ENCODE peak calls at places on chromosomes 12 and 14, in five cellular contexts. E is A549, P is ovary, D is tibial nerve, X is H1. Z is an unnamed sample.

GRCh38 chr14:60277605-60278190 is 28.7 kb downstream of the PPM1A start:
- DNase-seq in E (no peak), X (no peak), D (no peak), P (no peak), Z (no peak)

GRCh38 chr12:4858385-4858784 is 51.3 kb upstream of the KCNA1 start:
- DNase-seq in X (no peak), P (no peak), D (no peak), E (no peak), Z (no peak)

GRCh38 chr14:61561657-61562276 is 133.5 kb upstream of the HIF1A start:
- DNase-seq in P (peak; percentile 70), E (peak; percentile 77), X (no peak), D (no peak), Z (no peak)

GRCh38 chr14:105117710-105118385 is 50.7 kb downstream of the JAG2 start:
- DNase-seq in X (no peak), P (no peak), D (no peak), E (no peak), Z (no peak)

GRCh38 chr12:91620949-91621348 is 438.3 kb upstream of the DCN start:
- DNase-seq in E (no peak), X (no peak), D (no peak), P (no peak), Z (no peak)

GRCh38 chr12:47773858-47774580 is 981 bp downstream of the SLC48A1 start:
- DNase-seq in X (no peak), E (peak; percentile 51), P (no peak), D (no peak), Z (no peak)

GRCh38 chr12:21324551-21324950 is 10.2 kb downstream of the SLCO1A2 start:
- DNase-seq in P (no peak), E (no peak), X (peak; percentile 21), D (no peak), Z (no peak)

GRCh38 chr14:58491593-58491992 is 64.1 kb downstream of the KIAA0586 start:
- DNase-seq in D (no peak), X (no peak), E (no peak), P (no peak), Z (no peak)

GRCh38 chr12:73998894-73999293 is 538.7 kb upstream of the ATXN7L3B start:
- DNase-seq in X (no peak), P (no peak), E (no peak), D (no peak), Z (no peak)
- TF ChIP-seq EP300 in X (no peak), P (no peak), E (no peak), D (no peak), Z (no peak)

DNA sequence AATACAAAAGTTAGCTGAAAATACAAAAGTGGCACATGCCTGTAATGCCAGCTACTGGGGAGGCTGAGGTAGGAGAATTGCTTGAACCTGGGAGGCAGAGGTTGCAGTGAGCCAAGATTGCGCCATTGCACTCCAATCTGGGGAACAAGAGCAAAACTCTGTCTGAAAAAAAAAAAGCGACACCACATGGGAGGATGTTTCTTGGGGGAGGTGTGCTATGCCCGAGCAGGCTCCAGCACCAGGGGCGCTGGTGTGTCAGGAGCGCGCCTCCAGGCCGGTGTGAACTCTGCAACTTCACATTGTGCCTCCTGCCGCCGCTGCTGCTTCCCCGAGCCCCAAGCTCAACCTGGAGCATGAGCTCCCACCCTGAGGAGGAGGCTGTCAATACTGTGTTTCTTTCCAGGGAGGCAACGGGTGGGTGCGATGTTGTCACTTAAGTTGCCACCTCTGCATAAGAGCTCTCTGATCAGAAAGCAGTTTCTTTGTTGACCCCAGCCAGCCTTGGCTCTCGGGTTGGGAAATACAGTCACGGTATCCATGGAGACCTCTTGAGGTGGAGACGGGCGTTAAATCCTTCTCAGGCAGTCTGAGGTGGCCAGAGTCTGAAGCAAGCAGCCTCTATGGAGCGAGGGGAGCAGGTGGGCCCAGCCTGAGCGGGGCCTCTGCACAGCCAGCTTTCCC is 18.9 kb downstream of the DEGS2 start:
- DNase-seq in D (no peak), E (no peak), P (no peak), X (peak; percentile 58), Z (no peak)
- TF ChIP-seq CTCF in D (no peak), E (no peak), P (no peak), X (peak; percentile 73), Z (no peak)

DNA sequence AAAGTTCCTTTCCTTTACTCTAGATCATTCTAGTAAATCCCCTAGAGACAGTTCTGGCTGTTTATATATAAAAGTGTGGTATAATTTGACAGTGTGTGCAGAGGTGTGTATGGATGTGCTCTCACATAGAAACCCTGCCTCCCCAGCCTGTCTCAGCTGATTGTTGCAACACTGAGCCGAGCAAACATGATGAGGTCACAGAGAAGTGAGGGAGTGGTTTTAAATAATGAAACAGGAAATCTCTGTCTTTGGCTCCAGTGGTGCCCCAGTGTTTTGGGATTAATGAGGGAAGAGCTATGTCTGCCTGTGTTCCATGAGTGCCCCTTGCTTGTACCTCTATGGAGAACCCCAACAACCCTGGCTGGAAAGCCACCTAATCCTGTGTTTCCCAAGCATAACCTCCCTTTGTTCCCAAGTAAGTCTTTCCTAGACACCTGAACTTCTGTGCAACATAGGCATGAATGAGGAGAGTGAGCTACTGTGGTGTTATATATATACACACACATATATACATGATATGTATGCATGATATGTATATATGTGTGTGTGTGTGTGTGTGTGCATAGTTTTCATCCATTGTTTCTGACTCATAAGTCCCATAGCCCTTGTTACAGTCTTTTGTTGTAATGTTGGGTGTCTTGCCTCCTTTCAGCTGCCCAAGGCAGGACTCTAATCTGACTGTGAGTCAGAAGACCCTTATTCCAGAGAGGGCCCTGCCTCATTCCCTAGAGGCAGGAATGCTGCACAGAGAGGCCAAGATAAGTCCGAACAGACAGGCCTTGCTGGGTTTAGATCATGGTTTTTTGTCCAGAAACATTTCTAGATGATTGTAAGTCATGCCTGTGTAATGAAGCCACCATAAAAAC is 18.0 kb downstream of the TRAF3 start:
- DNase-seq in D (peak; percentile 36), P (no peak), X (no peak), E (peak; percentile 86), Z (no peak)
- TF ChIP-seq EP300 in D (peak; percentile 59), P (no peak), X (no peak), E (no peak), Z (no peak)

DNA sequence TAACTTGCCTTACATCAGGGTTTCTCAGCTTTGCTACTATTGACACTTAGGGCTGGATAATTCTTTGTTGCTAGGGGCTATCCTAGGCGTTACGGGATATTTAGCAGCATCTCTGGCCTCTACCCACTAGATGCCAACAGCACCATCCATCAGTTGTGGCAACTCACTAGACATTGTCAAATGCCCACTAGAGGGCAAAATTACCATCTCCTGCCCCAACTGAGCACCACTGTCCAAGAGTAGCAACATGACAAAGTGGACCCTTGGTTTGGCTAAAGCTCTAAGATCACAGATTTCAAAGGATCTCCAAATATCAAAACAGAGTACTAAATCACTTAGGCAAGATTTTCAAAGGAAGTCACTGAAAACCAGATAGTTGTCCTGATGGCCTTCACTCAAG is 251.7 kb upstream of the TBX3 start:
- DNase-seq in D (no peak), E (no peak), P (no peak), X (no peak), Z (no peak)
- TF ChIP-seq CTCF in D (no peak), E (peak; percentile 32), P (no peak), X (peak; percentile 38), Z (no peak)

Z was measured in esophagus muscularis mucosa.